ENCODE peak calls at places on chromosome 9, in six cellular contexts. U is suprapubic skin; Y is mammary epithelial cell; G is naive thymus-derived CD4-positive, alpha-beta T cell; E is lower lobe of right lung; V is GM23248. X is an unnamed sample. For H3K4me1, the result is how much of the 10 kb centered on the place peaks cover.

GRCh38 chr9:28956111-28956880 is 1383.0 kb upstream of the C9orf72 start:
- DNase-seq in U (no peak), Y (no peak), G (no peak), E (no peak), V (no peak), X (no peak)

GRCh38 chr9:5628183-5628529 is 751 bp upstream of the RIC1 start:
- DNase-seq in U (no peak), Y (no peak), G (no peak), E (no peak), V (no peak), X (no peak)

GRCh38 chr9:29211681-29212589 is 1638.7 kb upstream of the C9orf72 start:
- DNase-seq in U (no peak), Y (peak), G (peak), E (peak), V (peak), X (no peak)

GRCh38 chr9:14907360-14907685 is 2.9 kb downstream of the FREM1 start:
- DNase-seq in U (no peak), Y (no peak), G (no peak), E (no peak), V (no peak), X (no peak)

GRCh38 chr9:88052446-88052845 is 78.1 kb upstream of the CDK20 start:
- DNase-seq in U (no peak), Y (no peak), G (no peak), E (no peak), V (no peak), X (no peak)

GRCh38 chr9:117403403-117403811 is 11.4 kb downstream of the ASTN2 start:
- DNase-seq in U (no peak), Y (no peak), G (no peak), E (no peak), V (no peak), X (no peak)

GRCh38 chr9:122718038-122718437 is 5.8 kb upstream of the OR1L4 start:
- DNase-seq in U (no peak), Y (no peak), G (no peak), E (no peak), V (no peak), X (no peak)

GRCh38 chr9:86168256-86168655 is 68.9 kb upstream of the GOLM1 start:
- DNase-seq in U (no peak), Y (no peak), G (no peak), E (no peak), V (no peak), X (no peak)

GRCh38 chr9:118595719-118596305 is 773.4 kb downstream of the BRINP1 start:
- DNase-seq in U (no peak), Y (peak), G (no peak), E (no peak), V (peak), X (no peak)

DNA sequence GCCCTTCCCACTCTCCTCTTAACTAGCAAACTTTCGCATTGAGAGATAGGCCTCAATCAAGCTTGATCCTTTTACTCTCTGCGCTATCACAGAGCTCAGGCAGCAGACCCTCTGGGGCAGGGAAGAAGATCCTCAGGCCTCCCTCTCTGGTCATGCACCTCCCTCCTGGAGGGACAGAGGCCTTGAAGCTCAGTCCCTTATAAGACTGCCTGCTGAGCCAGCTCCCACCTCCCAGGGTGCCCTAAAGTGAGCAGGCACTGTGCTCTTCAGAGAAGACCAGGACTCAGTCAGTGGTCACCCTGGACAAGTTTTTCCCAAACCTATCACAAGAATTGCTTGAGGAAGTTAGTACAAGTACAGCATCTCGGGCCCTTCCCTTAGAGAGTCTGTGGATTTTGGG is 29.9 kb downstream of the B4GALT1 start:
- DNase-seq in U (no peak), Y (no peak), G (no peak), E (no peak), V (no peak), X (peak)
- H3K4me1 ChIP-seq in U (half or more), Y (under half), G (half or more), E (half or more), V (under half), X (half or more)

DNA sequence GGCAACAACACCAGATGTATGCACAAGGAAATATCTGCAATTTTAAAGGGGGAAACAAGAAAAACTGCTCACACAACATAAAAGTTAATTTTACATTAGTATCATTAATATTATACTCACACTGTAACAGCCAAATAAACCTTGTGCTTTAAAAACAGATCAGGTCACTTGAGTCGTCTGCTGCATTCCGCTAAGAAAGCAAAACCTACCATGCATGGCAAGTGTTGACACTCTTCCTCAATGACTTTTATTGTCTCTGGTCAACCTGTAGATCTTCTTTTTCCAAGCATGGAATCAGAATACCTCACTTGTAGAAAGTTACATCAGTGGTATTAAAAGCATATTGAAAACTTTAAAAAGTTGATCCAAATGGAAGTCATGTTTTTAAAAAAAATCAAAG is 246.1 kb downstream of the BNC2 start:
- DNase-seq in U (no peak), Y (no peak), G (no peak), E (no peak), V (no peak), X (no peak)
- H3K4me1 ChIP-seq in U (under half), Y (under half), G (under half), E (under half), V (under half), X (under half)

GRCh38 chr9:93808115-93809029 is 146.8 kb downstream of the BARX1 start:
- DNase-seq in U (peak), Y (no peak), G (no peak), E (no peak), V (no peak), X (peak)
- H3K4me1 ChIP-seq in U (under half), Y (under half), G (under half), E (under half), V (under half), X (under half)

DNA sequence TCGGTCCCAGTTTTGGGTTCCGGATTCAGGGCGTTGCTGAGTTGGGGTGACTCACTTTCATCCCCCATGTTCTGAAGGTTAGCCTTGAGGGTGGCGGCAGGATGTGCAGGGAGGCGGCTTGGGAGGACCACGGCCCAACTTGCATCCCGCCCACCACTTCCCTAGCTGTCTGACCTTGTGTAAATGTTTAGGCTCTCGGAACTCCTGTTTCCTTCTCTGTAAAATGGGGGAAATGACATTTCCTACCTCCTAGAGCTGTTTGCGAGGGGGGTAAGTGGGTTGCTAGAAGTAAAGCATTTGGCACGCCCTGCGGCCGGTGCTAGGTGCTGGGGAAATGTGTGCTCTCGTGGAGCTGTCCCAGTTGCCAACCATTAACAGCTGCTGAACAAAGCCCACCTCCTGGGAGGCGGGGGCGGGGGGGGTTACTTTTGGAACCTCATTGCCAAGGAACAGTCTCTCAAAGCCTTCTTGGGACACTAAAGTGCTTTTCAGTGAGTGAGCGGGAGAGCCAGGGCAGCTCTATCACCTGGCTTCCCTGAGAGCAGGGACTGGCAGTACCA is 27.5 kb downstream of the PTGES2 start:
- DNase-seq in U (peak), Y (no peak), G (no peak), E (peak), V (peak), X (peak)
- H3K4me1 ChIP-seq in U (half or more), Y (under half), G (under half), E (half or more), V (under half), X (half or more)

GRCh38 chr9:82188817-82189216 is 200.2 kb downstream of the SPATA31D1 start:
- DNase-seq in U (no peak), Y (peak), G (no peak), E (no peak), V (no peak), X (no peak)
- H3K4me1 ChIP-seq in U (under half), Y (under half), G (under half), E (under half), V (under half), X (under half)

GRCh38 chr9:917730-918129 is 58.7 kb upstream of the DMRT3 start:
- DNase-seq in U (no peak), Y (no peak), G (no peak), E (no peak), V (no peak), X (no peak)

GRCh38 chr9:922731-923130 is 53.7 kb upstream of the DMRT3 start:
- DNase-seq in U (no peak), Y (no peak), G (no peak), E (no peak), V (no peak), X (no peak)

DNA sequence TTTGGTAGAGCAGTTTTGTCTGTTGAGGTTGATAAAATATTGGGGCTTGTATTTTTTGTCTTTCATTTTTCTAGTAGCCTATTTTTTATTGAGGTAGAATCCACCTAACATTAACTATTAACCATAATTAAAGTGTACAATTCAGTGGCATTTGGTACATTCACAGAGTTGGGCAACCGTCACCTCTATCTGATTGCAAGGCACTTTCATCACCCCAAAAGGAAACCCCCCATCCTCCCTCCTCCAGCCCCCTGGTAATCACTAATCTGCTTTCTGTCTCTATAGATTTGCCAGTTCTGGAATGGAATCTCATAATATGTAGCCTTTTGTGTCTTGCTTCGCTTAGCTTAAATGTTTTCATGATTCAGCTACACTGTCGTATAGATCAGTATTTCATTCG is 55.5 kb upstream of the DMRT3 start:
- DNase-seq in U (no peak), Y (no peak), G (no peak), E (no peak), V (no peak), X (no peak)
- H3K4me1 ChIP-seq in U (under half), Y (under half), G (under half), E (under half), V (under half), X (under half)

X was measured in spleen.